ENCODE peak calls at places on chromosomes 5 and 9, in ten cellular contexts. One of them, this sample, is unnamed.

GRCh38 chr5:86039351-86039750 is 578.4 kb upstream of the COX7C start:
- DNase-seq in natural killer cell: no peak
- DNase-seq in stomach: no peak
- DNase-seq in hepatocyte: no peak
- DNase-seq in A549: peak; percentile 40
- DNase-seq in glutamatergic neuron: no peak
- DNase-seq in lower leg skin: no peak
- DNase-seq in cardiac fibroblast: no peak
- DNase-seq in nephron progenitor cell: no peak
- DNase-seq in uterus: no peak
- DNase-seq in this sample: no peak

GRCh38 chr9:4716163-4716562 is 24.8 kb downstream of the AK3 start:
- DNase-seq in natural killer cell: no peak
- DNase-seq in stomach: no peak
- DNase-seq in hepatocyte: no peak
- DNase-seq in A549: no peak
- DNase-seq in glutamatergic neuron: no peak
- DNase-seq in lower leg skin: no peak
- DNase-seq in cardiac fibroblast: no peak
- DNase-seq in nephron progenitor cell: no peak
- DNase-seq in uterus: no peak
- DNase-seq in this sample: no peak

GRCh38 chr5:141681695-141682641 is at the start of gene ARAP3:
- DNase-seq in natural killer cell: peak; percentile 51
- DNase-seq in stomach: peak; percentile 96
- DNase-seq in hepatocyte: peak; percentile 92
- DNase-seq in A549: peak; percentile 75
- DNase-seq in glutamatergic neuron: peak; percentile 58
- DNase-seq in lower leg skin: peak; percentile 94
- DNase-seq in cardiac fibroblast: peak; percentile 91
- DNase-seq in nephron progenitor cell: peak; percentile 73
- DNase-seq in uterus: peak; percentile 83
- DNase-seq in this sample: no peak

GRCh38 chr9:3951266-3951665 is 348.6 kb downstream of the GLIS3 start:
- DNase-seq in natural killer cell: no peak
- DNase-seq in stomach: no peak
- DNase-seq in hepatocyte: no peak
- DNase-seq in A549: no peak
- DNase-seq in glutamatergic neuron: no peak
- DNase-seq in lower leg skin: no peak
- DNase-seq in cardiac fibroblast: peak; percentile 25
- DNase-seq in nephron progenitor cell: no peak
- DNase-seq in uterus: no peak
- DNase-seq in this sample: no peak

GRCh38 chr5:133531178-133531577 is 81.2 kb downstream of the FSTL4 start:
- DNase-seq in natural killer cell: no peak
- DNase-seq in stomach: no peak
- DNase-seq in hepatocyte: no peak
- DNase-seq in A549: no peak
- DNase-seq in glutamatergic neuron: no peak
- DNase-seq in lower leg skin: no peak
- DNase-seq in cardiac fibroblast: no peak
- DNase-seq in nephron progenitor cell: no peak
- DNase-seq in uterus: no peak
- DNase-seq in this sample: no peak

GRCh38 chr9:93090091-93090655 is 5.8 kb upstream of the CARD19 start:
- DNase-seq in natural killer cell: no peak
- DNase-seq in stomach: no peak
- DNase-seq in hepatocyte: no peak
- DNase-seq in A549: no peak
- DNase-seq in glutamatergic neuron: no peak
- DNase-seq in lower leg skin: peak; percentile 36
- DNase-seq in cardiac fibroblast: no peak
- DNase-seq in nephron progenitor cell: no peak
- DNase-seq in uterus: no peak
- DNase-seq in this sample: no peak

GRCh38 chr9:6645153-6646027 is at the start of gene GLDC:
- DNase-seq in natural killer cell: peak; percentile 15
- DNase-seq in stomach: peak; percentile 61
- DNase-seq in hepatocyte: peak; percentile 84
- DNase-seq in A549: peak; percentile 91
- DNase-seq in glutamatergic neuron: peak; percentile 77
- DNase-seq in lower leg skin: no peak
- DNase-seq in cardiac fibroblast: no peak
- DNase-seq in nephron progenitor cell: peak; percentile 71
- DNase-seq in uterus: no peak
- DNase-seq in this sample: peak; percentile 71

GRCh38 chr5:133721365-133721764 is 109.0 kb upstream of the FSTL4 start:
- DNase-seq in natural killer cell: no peak
- DNase-seq in stomach: no peak
- DNase-seq in hepatocyte: no peak
- DNase-seq in A549: no peak
- DNase-seq in glutamatergic neuron: no peak
- DNase-seq in lower leg skin: no peak
- DNase-seq in cardiac fibroblast: no peak
- DNase-seq in nephron progenitor cell: no peak
- DNase-seq in uterus: no peak
- DNase-seq in this sample: no peak

GRCh38 chr9:82376677-82377232 is 388.2 kb downstream of the SPATA31D1 start:
- DNase-seq in natural killer cell: no peak
- DNase-seq in stomach: no peak
- DNase-seq in hepatocyte: no peak
- DNase-seq in A549: no peak
- DNase-seq in glutamatergic neuron: no peak
- DNase-seq in lower leg skin: no peak
- DNase-seq in cardiac fibroblast: no peak
- DNase-seq in nephron progenitor cell: no peak
- DNase-seq in uterus: no peak
- DNase-seq in this sample: no peak

GRCh38 chr9:78954286-78954685 is 617.5 kb upstream of the TLE4 start:
- DNase-seq in natural killer cell: no peak
- DNase-seq in stomach: no peak
- DNase-seq in hepatocyte: peak; percentile 48
- DNase-seq in A549: peak; percentile 19
- DNase-seq in glutamatergic neuron: no peak
- DNase-seq in lower leg skin: no peak
- DNase-seq in cardiac fibroblast: peak; percentile 49
- DNase-seq in nephron progenitor cell: peak; percentile 3
- DNase-seq in uterus: no peak
- DNase-seq in this sample: no peak

GRCh38 chr5:40437452-40437861 is 242.3 kb upstream of the PTGER4 start:
- DNase-seq in natural killer cell: no peak
- DNase-seq in stomach: no peak
- DNase-seq in hepatocyte: peak; percentile 61
- DNase-seq in A549: peak; percentile 47
- DNase-seq in glutamatergic neuron: no peak
- DNase-seq in lower leg skin: no peak
- DNase-seq in cardiac fibroblast: peak; percentile 91
- DNase-seq in nephron progenitor cell: no peak
- DNase-seq in uterus: no peak
- DNase-seq in this sample: no peak

GRCh38 chr5:100131161-100131560 is 404.0 kb upstream of the FAM174A start:
- DNase-seq in natural killer cell: no peak
- DNase-seq in stomach: no peak
- DNase-seq in hepatocyte: no peak
- DNase-seq in A549: peak; percentile 4
- DNase-seq in glutamatergic neuron: no peak
- DNase-seq in lower leg skin: no peak
- DNase-seq in cardiac fibroblast: no peak
- DNase-seq in nephron progenitor cell: no peak
- DNase-seq in uterus: no peak
- DNase-seq in this sample: no peak

GRCh38 chr9:129677456-129677855 is 12.0 kb downstream of the PRRX2 start:
- DNase-seq in natural killer cell: no peak
- DNase-seq in stomach: no peak
- DNase-seq in hepatocyte: no peak
- DNase-seq in A549: no peak
- DNase-seq in glutamatergic neuron: peak; percentile 70
- DNase-seq in lower leg skin: no peak
- DNase-seq in cardiac fibroblast: no peak
- DNase-seq in nephron progenitor cell: peak; percentile 63
- DNase-seq in uterus: no peak
- DNase-seq in this sample: peak; percentile 73

GRCh38 chr5:152269533-152269932 is 135.5 kb downstream of the NMUR2 start:
- DNase-seq in natural killer cell: no peak
- DNase-seq in stomach: no peak
- DNase-seq in hepatocyte: no peak
- DNase-seq in A549: no peak
- DNase-seq in glutamatergic neuron: no peak
- DNase-seq in lower leg skin: no peak
- DNase-seq in cardiac fibroblast: no peak
- DNase-seq in nephron progenitor cell: no peak
- DNase-seq in uterus: no peak
- DNase-seq in this sample: no peak

GRCh38 chr5:152274206-152274605 is 130.9 kb downstream of the NMUR2 start:
- DNase-seq in natural killer cell: no peak
- DNase-seq in stomach: no peak
- DNase-seq in hepatocyte: no peak
- DNase-seq in A549: no peak
- DNase-seq in glutamatergic neuron: no peak
- DNase-seq in lower leg skin: no peak
- DNase-seq in cardiac fibroblast: no peak
- DNase-seq in nephron progenitor cell: no peak
- DNase-seq in uterus: no peak
- DNase-seq in this sample: no peak

GRCh38 chr5:152270117-152270516 is 135.0 kb downstream of the NMUR2 start:
- DNase-seq in natural killer cell: no peak
- DNase-seq in stomach: no peak
- DNase-seq in hepatocyte: no peak
- DNase-seq in A549: no peak
- DNase-seq in glutamatergic neuron: no peak
- DNase-seq in lower leg skin: no peak
- DNase-seq in cardiac fibroblast: no peak
- DNase-seq in nephron progenitor cell: no peak
- DNase-seq in uterus: no peak
- DNase-seq in this sample: no peak

GRCh38 chr5:152271420-152271819 is 133.7 kb downstream of the NMUR2 start:
- DNase-seq in natural killer cell: no peak
- DNase-seq in stomach: peak; percentile 27
- DNase-seq in hepatocyte: peak; percentile 51
- DNase-seq in A549: peak; percentile 26
- DNase-seq in glutamatergic neuron: no peak
- DNase-seq in lower leg skin: no peak
- DNase-seq in cardiac fibroblast: peak; percentile 17
- DNase-seq in nephron progenitor cell: peak; percentile 9
- DNase-seq in uterus: no peak
- DNase-seq in this sample: no peak
- TF ChIP-seq CTCF in natural killer cell: no peak
- TF ChIP-seq CTCF in stomach: no peak
- TF ChIP-seq CTCF in hepatocyte: peak; percentile 62
- TF ChIP-seq CTCF in A549: no peak
- TF ChIP-seq CTCF in glutamatergic neuron: no peak
- TF ChIP-seq CTCF in lower leg skin: no peak
- TF ChIP-seq CTCF in cardiac fibroblast: no peak
- TF ChIP-seq CTCF in nephron progenitor cell: peak; percentile 32
- TF ChIP-seq CTCF in uterus: no peak
- TF ChIP-seq CTCF in this sample: peak; percentile 62

GRCh38 chr5:67149933-67150523 is 46.6 kb downstream of the CD180 start:
- DNase-seq in natural killer cell: no peak
- DNase-seq in stomach: no peak
- DNase-seq in hepatocyte: no peak
- DNase-seq in A549: no peak
- DNase-seq in glutamatergic neuron: no peak
- DNase-seq in lower leg skin: no peak
- DNase-seq in cardiac fibroblast: peak; percentile 67
- DNase-seq in nephron progenitor cell: no peak
- DNase-seq in uterus: no peak
- DNase-seq in this sample: no peak
- TF ChIP-seq CTCF in natural killer cell: no peak
- TF ChIP-seq CTCF in stomach: no peak
- TF ChIP-seq CTCF in hepatocyte: peak; percentile 60
- TF ChIP-seq CTCF in A549: peak; percentile 59
- TF ChIP-seq CTCF in glutamatergic neuron: peak; percentile 19
- TF ChIP-seq CTCF in lower leg skin: no peak
- TF ChIP-seq CTCF in cardiac fibroblast: peak; percentile 61
- TF ChIP-seq CTCF in nephron progenitor cell: no peak
- TF ChIP-seq CTCF in uterus: peak; percentile 67
- TF ChIP-seq CTCF in this sample: peak; percentile 61

DNA sequence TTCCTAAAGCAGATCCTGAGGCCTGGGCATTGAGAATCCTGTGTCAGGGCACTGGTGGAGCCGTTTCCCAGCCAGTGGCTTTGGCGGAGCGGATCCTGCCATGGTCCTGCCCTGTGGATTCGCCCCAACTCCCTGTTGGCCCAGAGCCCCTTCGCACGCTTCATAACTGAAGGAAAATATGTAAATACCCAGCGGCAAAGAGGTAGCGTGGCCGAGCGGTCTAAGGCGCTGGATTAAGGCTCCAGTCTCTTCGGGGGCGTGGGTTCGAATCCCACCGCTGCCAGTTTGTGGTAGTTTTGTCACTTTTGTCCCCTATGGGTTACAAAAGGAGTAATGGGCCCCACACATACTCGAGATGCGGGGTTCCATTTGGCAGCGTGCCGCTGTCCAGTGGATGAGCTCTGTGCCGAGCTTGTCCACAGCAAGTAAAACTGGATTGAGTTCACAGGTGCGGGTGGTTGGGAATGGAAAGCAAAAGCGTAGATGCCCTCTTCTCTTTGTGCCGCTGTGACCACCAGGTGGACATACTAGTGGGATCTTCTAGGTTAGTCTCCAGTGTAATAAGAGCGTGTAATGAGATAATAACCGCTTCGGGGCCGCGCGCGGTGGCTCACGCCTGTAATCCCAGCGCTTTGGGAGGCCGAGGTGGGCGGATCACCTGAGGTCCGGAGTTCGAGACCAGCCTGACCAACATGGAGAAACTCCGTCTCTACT is 17.3 kb downstream of the TRIM7 start:
- DNase-seq in natural killer cell: peak; percentile 57
- DNase-seq in stomach: peak; percentile 73
- DNase-seq in hepatocyte: peak; percentile 89
- DNase-seq in A549: peak; percentile 94
- DNase-seq in glutamatergic neuron: peak; percentile 81
- DNase-seq in lower leg skin: peak; percentile 97
- DNase-seq in cardiac fibroblast: peak; percentile 88
- DNase-seq in nephron progenitor cell: peak; percentile 82
- DNase-seq in uterus: peak; percentile 89
- DNase-seq in this sample: peak; percentile 85
- TF ChIP-seq CTCF in natural killer cell: no peak
- TF ChIP-seq CTCF in stomach: no peak
- TF ChIP-seq CTCF in hepatocyte: peak; percentile 24
- TF ChIP-seq CTCF in A549: peak; percentile 16
- TF ChIP-seq CTCF in glutamatergic neuron: peak; percentile 48
- TF ChIP-seq CTCF in lower leg skin: no peak
- TF ChIP-seq CTCF in cardiac fibroblast: peak; percentile 31
- TF ChIP-seq CTCF in nephron progenitor cell: no peak
- TF ChIP-seq CTCF in uterus: peak; percentile 25
- TF ChIP-seq CTCF in this sample: peak; percentile 65

DNA sequence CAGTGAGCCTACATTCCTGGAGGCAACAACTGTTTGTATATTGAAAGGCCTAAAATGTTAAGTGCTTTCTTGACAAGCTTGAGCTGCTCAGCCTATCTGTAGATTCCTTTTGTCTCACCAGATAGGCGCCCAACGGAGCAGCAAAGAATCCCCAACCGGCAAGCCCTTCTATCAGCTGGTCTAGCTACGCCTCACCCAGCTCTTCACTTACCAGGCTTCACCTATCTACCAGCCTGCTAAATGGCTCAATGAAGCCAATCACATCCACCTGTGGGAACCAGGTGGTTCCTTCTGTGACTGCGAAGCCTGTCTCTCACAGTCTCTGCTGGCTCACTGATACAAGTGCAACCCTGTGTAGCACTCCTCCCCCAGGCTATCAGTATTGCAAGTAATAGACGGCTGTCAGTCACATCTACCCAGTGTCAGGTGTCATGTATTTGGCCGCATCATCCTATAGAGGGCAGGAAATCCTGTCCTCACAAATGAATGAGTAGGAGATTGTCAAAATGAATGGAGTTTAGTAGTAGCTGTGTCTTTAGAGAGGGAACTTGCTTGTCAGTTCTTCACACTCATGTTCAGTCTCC is 170.4 kb upstream of the MRPS30 start:
- DNase-seq in natural killer cell: no peak
- DNase-seq in stomach: no peak
- DNase-seq in hepatocyte: no peak
- DNase-seq in A549: peak; percentile 1
- DNase-seq in glutamatergic neuron: no peak
- DNase-seq in lower leg skin: no peak
- DNase-seq in cardiac fibroblast: no peak
- DNase-seq in nephron progenitor cell: no peak
- DNase-seq in uterus: no peak
- DNase-seq in this sample: no peak
- TF ChIP-seq CTCF in natural killer cell: no peak
- TF ChIP-seq CTCF in stomach: no peak
- TF ChIP-seq CTCF in hepatocyte: no peak
- TF ChIP-seq CTCF in A549: no peak
- TF ChIP-seq CTCF in glutamatergic neuron: no peak
- TF ChIP-seq CTCF in lower leg skin: no peak
- TF ChIP-seq CTCF in cardiac fibroblast: no peak
- TF ChIP-seq CTCF in nephron progenitor cell: no peak
- TF ChIP-seq CTCF in uterus: no peak
- TF ChIP-seq CTCF in this sample: no peak

This sample was measured in type B pancreatic cell.